ENCODE peak calls at places on chromosome 20, in seven cellular contexts. W, I, V, J, T, Y and F are unnamed samples. For H3K4me1, the result is how much of the 10 kb centered on the place peaks cover.

GRCh38 chr20:38514947-38515346 is 42.3 kb downstream of the RALGAPB start:
- DNase-seq in W (no peak), I (peak), V (no peak), J (no peak), T (no peak), Y (no peak), F (no peak)

GRCh38 chr20:13025181-13025580 is 16.4 kb downstream of the SPTLC3 start:
- DNase-seq in W (no peak), I (no peak), V (no peak), J (no peak), T (no peak), Y (no peak), F (no peak)

GRCh38 chr20:24989162-24989561 is 3.4 kb downstream of the APMAP start:
- DNase-seq in W (no peak), I (no peak), V (no peak), J (no peak), T (no peak), Y (no peak), F (no peak)

GRCh38 chr20:32613596-32614053 is 28.5 kb upstream of the NOL4L start:
- DNase-seq in W (no peak), I (no peak), V (no peak), J (no peak), T (no peak), Y (no peak), F (no peak)

GRCh38 chr20:24572862-24573261 is 103.4 kb downstream of the SYNDIG1 start:
- DNase-seq in W (no peak), I (no peak), V (no peak), J (no peak), T (no peak), Y (no peak), F (no peak)

GRCh38 chr20:37411408-37412306 is 65.7 kb downstream of the SRC start:
- DNase-seq in W (no peak), I (no peak), V (no peak), J (no peak), T (peak), Y (no peak), F (no peak)

GRCh38 chr20:53100476-53100911 is 128.3 kb downstream of the TSHZ2 start:
- DNase-seq in W (no peak), I (peak), V (no peak), J (no peak), T (no peak), Y (no peak), F (no peak)

GRCh38 chr20:53943522-53944291 is 126.7 kb downstream of the BCAS1 start:
- DNase-seq in W (peak), I (peak), V (peak), J (no peak), T (peak), Y (no peak), F (no peak)

GRCh38 chr20:32289661-32290431 is 12.4 kb downstream of the KIF3B start:
- DNase-seq in W (no peak), I (no peak), V (peak), J (no peak), T (no peak), Y (no peak), F (no peak)

GRCh38 chr20:21053002-21053762 is 53.0 kb downstream of the LINC00237 start:
- DNase-seq in W (no peak), I (peak), V (peak), J (no peak), T (peak), Y (no peak), F (no peak)

GRCh38 chr20:17956099-17956685 is 12.4 kb downstream of the SNX5 start:
- DNase-seq in W (no peak), I (no peak), V (no peak), J (no peak), T (no peak), Y (no peak), F (no peak)

GRCh38 chr20:45083127-45083526 is 17.8 kb downstream of the KCNS1 start:
- DNase-seq in W (no peak), I (no peak), V (no peak), J (no peak), T (no peak), Y (no peak), F (no peak)

GRCh38 chr20:18001131-18001921 is 32.5 kb downstream of the MGME1 start:
- DNase-seq in W (no peak), I (no peak), V (peak), J (no peak), T (no peak), Y (no peak), F (no peak)

GRCh38 chr20:41467690-41468089 is 101.1 kb upstream of the EMILIN3 start:
- DNase-seq in W (no peak), I (no peak), V (no peak), J (no peak), T (no peak), Y (no peak), F (no peak)

GRCh38 chr20:39986231-39986904 is 702.7 kb downstream of the MAFB start:
- DNase-seq in W (no peak), I (peak), V (no peak), J (no peak), T (peak), Y (no peak), F (no peak)

GRCh38 chr20:9916776-9917175 is 77.9 kb upstream of the PAK5 start:
- DNase-seq in W (no peak), I (no peak), V (no peak), J (no peak), T (no peak), Y (no peak), F (no peak)

GRCh38 chr20:60718743-60719142 is 533.3 kb upstream of the CDH4 start:
- DNase-seq in W (peak), I (no peak), V (no peak), J (no peak), T (peak), Y (no peak), F (no peak)

GRCh38 chr20:46987001-46987400 is 92.4 kb downstream of the EYA2 start:
- DNase-seq in W (no peak), I (no peak), V (no peak), J (no peak), T (no peak), Y (no peak), F (no peak)

GRCh38 chr20:45629496-45630100 is at the start of gene WFDC10A:
- DNase-seq in W (peak), I (peak), V (peak), J (peak), T (peak), Y (no peak), F (peak)

GRCh38 chr20:4649941-4650681 is 71.6 kb upstream of the PRND start:
- DNase-seq in W (no peak), I (no peak), V (no peak), J (no peak), T (no peak), Y (no peak), F (no peak)

GRCh38 chr20:55211481-55211880 is 736.1 kb downstream of the DOK5 start:
- DNase-seq in W (no peak), I (no peak), V (no peak), J (no peak), T (no peak), Y (no peak), F (no peak)

GRCh38 chr20:41316602-41317535 is 662 bp downstream of the ZHX3 start:
- DNase-seq in W (peak), I (peak), V (peak), J (no peak), T (peak), Y (no peak), F (no peak)

GRCh38 chr20:61643631-61644386 is 391.7 kb downstream of the CDH4 start:
- DNase-seq in W (no peak), I (no peak), V (no peak), J (no peak), T (no peak), Y (no peak), F (no peak)

GRCh38 chr20:41692479-41693135 is 74.4 kb upstream of the CHD6 start:
- DNase-seq in W (peak), I (peak), V (peak), J (no peak), T (peak), Y (peak), F (peak)

GRCh38 chr20:38057351-38057972 is 23.9 kb downstream of the RPRD1B start:
- DNase-seq in W (peak), I (peak), V (peak), J (peak), T (peak), Y (no peak), F (peak)

GRCh38 chr20:51995038-51995437 is 192.7 kb upstream of the SALL4 start:
- DNase-seq in W (no peak), I (no peak), V (no peak), J (no peak), T (no peak), Y (no peak), F (no peak)

GRCh38 chr20:31630187-31630790 is 7.4 kb upstream of the COX4I2 start:
- DNase-seq in W (no peak), I (no peak), V (no peak), J (no peak), T (no peak), Y (no peak), F (no peak)

GRCh38 chr20:33009214-33010132 is 2.0 kb downstream of the BPIFB2 start:
- DNase-seq in W (no peak), I (no peak), V (peak), J (no peak), T (no peak), Y (no peak), F (no peak)

GRCh38 chr20:32980990-32981389 is 23.2 kb downstream of the SUN5 start:
- DNase-seq in W (no peak), I (no peak), V (no peak), J (no peak), T (no peak), Y (no peak), F (no peak)

GRCh38 chr20:61649105-61649878 is 397.2 kb downstream of the CDH4 start:
- DNase-seq in W (no peak), I (no peak), V (no peak), J (no peak), T (no peak), Y (no peak), F (no peak)

GRCh38 chr20:46959081-46959692 is 64.5 kb downstream of the EYA2 start:
- DNase-seq in W (no peak), I (no peak), V (peak), J (peak), T (no peak), Y (no peak), F (peak)

GRCh38 chr20:38485041-38485440 is 12.4 kb downstream of the RALGAPB start:
- DNase-seq in W (no peak), I (no peak), V (no peak), J (no peak), T (no peak), Y (no peak), F (no peak)

GRCh38 chr20:21529863-21530262 is 16.0 kb upstream of the NKX2-2 start:
- DNase-seq in W (no peak), I (no peak), V (peak), J (peak), T (peak), Y (no peak), F (no peak)

GRCh38 chr20:22807646-22808045 is 223.3 kb upstream of the FOXA2 start:
- DNase-seq in W (no peak), I (peak), V (no peak), J (peak), T (no peak), Y (no peak), F (no peak)

GRCh38 chr20:24018796-24019195 is 30.2 kb upstream of the GGTLC1 start:
- DNase-seq in W (no peak), I (no peak), V (no peak), J (no peak), T (no peak), Y (no peak), F (no peak)

GRCh38 chr20:8020314-8021079 is 936 bp upstream of the TMX4 start:
- DNase-seq in W (no peak), I (no peak), V (peak), J (no peak), T (no peak), Y (peak), F (no peak)

GRCh38 chr20:8021541-8022269 is 2.1 kb upstream of the TMX4 start:
- DNase-seq in W (no peak), I (no peak), V (no peak), J (no peak), T (no peak), Y (no peak), F (no peak)

GRCh38 chr20:8019998-8020247 is 362 bp upstream of the TMX4 start:
- DNase-seq in W (no peak), I (no peak), V (no peak), J (no peak), T (no peak), Y (no peak), F (no peak)

GRCh38 chr20:8018928-8019177 is 708 bp downstream of the TMX4 start:
- DNase-seq in W (no peak), I (no peak), V (no peak), J (no peak), T (no peak), Y (peak), F (peak)

DNA sequence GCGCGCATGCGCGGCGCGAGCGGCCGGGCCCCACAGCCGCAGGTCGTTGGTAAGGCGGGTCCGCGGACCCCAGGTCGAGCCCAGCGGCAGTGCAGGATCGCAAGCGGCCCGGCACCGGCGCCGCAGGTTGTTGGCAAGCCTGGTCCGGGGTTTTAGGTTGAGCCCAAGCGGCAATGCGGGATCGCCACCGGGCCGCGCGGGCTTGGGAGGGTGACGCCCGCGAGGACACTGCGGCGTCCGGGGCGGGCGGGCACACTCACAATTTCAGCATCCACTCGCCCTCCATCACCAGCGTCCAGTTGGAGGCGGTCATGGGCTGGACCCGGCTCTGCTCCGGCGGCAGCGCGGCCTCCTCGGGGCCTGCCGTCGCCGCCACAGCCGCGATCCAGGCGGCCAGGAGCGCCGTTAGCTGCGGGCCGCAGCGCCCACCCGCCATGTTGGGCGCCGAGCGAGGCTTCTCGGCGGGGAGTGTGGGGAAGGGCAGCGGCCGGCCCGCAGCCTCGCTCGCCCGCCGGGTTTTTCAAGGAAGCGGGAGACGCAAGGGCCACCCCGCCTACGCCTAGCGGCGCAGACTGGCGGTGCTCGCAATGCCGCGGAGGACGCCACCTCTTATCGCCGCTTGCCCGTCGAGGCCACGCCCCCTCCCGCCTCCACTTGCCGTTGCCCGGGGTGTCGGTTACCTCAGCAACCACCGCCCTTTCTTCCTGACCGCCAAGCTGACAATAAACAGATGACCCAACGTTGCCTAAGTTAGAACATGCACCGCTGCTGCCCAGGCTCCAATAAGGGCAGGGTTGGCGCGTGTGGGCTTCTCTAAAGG is at the start of gene TMX4:
- DNase-seq in W (peak), I (peak), V (peak), J (peak), T (peak), Y (peak), F (peak)
- H3K4me1 ChIP-seq in W (under half), I (under half), V (under half), J (under half), T (under half), Y (under half), F (under half)

DNA sequence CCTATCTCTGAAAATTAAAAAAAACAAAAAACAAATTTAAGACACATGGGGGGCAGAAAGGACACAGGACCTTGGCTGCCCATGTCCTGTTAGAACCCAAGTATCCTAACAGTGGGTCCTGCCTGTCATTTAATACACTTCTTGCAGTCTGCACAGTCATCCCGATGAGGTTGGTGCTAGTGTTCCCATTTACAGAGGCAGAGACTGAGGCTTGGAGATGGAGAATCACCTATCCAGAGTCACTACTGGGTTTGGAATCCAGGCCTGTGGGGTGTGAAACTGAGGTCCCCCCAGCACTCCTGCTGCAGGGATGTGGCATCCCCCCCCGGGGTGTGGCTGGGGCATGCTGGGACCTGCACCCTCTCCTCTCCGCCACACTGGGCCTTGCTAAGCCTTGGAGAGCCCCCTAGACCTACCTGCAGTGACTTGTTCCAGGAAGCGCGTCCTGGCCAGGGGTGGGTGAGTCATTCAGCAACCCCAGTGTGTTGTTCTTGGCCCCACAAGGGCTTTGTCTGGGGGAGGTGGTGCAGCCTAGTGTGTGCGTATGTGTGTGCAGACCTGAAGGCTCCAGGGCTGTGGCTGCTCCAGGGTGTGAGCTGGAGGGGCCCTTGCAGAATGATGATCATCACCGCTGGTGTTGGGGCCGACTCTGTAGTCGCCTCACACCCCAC is 49.7 kb downstream of the BCAS4 start:
- DNase-seq in W (peak), I (no peak), V (peak), J (peak), T (no peak), Y (peak), F (no peak)
- TF ChIP-seq POLR2AphosphoS5 in W (no peak), I (no peak), V (no peak), J (no peak), T (no peak), Y (peak), F (peak)

GRCh38 chr20:56780266-56780665 is 151.2 kb downstream of the TFAP2C start:
- DNase-seq in W (no peak), I (no peak), V (no peak), J (no peak), T (no peak), Y (no peak), F (no peak)

GRCh38 chr20:56783826-56784225 is 154.7 kb downstream of the TFAP2C start:
- DNase-seq in W (no peak), I (no peak), V (no peak), J (no peak), T (no peak), Y (no peak), F (no peak)

GRCh38 chr20:56779452-56780143 is 150.5 kb downstream of the TFAP2C start:
- DNase-seq in W (no peak), I (no peak), V (no peak), J (no peak), T (peak), Y (no peak), F (no peak)

GRCh38 chr20:56778765-56779195 is 149.7 kb downstream of the TFAP2C start:
- DNase-seq in W (no peak), I (peak), V (no peak), J (no peak), T (peak), Y (no peak), F (no peak)

DNA sequence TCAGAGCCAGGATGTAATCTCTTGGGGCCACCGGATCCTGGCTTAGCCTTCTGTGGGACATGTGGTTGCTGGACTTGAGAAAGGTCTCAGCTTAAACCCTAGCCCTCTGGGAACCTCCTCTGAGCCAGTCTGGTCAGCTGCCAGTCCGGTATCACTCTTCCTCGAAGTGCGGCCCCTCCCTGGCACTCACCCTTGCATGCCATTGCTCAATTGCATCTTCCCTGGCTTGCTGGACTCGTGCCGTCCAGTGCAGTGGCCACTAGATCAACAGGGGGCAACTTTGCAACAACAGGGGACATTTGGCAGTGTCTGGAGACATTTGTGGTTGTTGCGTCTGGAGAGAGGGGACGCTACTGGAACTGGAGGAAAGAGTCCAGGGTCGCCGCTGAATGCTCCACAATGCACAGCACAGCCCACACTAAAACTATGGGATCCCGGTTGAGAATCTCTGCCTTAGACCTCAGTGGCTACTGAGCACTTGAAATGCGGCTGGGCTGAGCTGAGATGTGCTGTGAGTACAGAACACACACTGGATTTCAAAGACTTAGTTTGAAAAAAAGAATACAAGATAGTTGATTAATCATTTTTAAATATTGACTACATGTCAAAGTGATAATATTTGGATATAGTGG is 152.1 kb downstream of the TFAP2C start:
- DNase-seq in W (no peak), I (no peak), V (no peak), J (no peak), T (no peak), Y (no peak), F (no peak)
- TF ChIP-seq REST in W (no peak), I (no peak), V (no peak), J (no peak), T (no peak), Y (no peak), F (no peak)

GRCh38 chr20:48933017-48933766 is 11.7 kb downstream of the ARFGEF2 start:
- DNase-seq in W (no peak), I (no peak), V (no peak), J (no peak), T (no peak), Y (no peak), F (no peak)
- H3K4me1 ChIP-seq in W (under half), I (under half), V (half or more), J (under half), T (under half), Y (under half), F (under half)

DNA sequence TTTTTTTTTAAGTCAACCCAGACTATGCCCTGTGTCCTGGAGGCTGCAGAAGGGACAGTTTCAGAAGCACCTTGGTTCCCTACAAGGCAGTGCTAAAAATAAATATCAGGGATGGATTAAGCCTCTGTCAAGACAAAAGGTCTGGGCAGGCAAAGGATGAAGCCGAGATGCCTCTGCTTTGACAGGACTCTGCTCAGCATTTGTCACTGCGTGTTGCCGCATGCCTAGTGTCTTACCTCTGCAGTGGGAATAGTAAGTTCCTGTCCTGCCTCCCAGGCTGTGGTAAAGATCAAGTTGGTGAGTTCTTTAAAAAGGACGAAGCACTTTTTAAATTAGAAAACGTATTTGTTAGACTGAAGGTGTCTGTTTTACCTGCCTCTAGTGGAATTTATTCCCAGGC is 15.1 kb downstream of the AAR2 start:
- DNase-seq in W (no peak), I (no peak), V (no peak), J (no peak), T (no peak), Y (no peak), F (no peak)
- TF ChIP-seq POLR2AphosphoS5 in W (no peak), I (no peak), V (no peak), J (no peak), T (no peak), Y (no peak), F (no peak)

GRCh38 chr20:663315-664090 is 10.5 kb upstream of the SRXN1 start:
- DNase-seq in W (no peak), I (no peak), V (no peak), J (no peak), T (peak), Y (no peak), F (no peak)
- TF ChIP-seq REST in W (no peak), I (no peak), V (no peak), J (no peak), T (no peak), Y (no peak), F (no peak)